ENCODE peak calls at places on chromosome 1, in four cellular contexts. One of them, this sample, is unnamed.

GRCh38 chr1:24322636-24323177 is 3.5 kb downstream of the GRHL3 start:
- DNase-seq in omental fat pad: no peak
- DNase-seq in tibial nerve: no peak
- DNase-seq in HT-29: no peak
- DNase-seq in this sample: no peak

GRCh38 chr1:30525631-30525979 is 197.8 kb downstream of the MATN1 start:
- DNase-seq in omental fat pad: no peak
- DNase-seq in HT-29: no peak
- DNase-seq in tibial nerve: no peak
- DNase-seq in this sample: no peak

GRCh38 chr1:28249879-28250295 is 9.4 kb upstream of the SESN2 start:
- DNase-seq in HT-29: no peak
- DNase-seq in omental fat pad: no peak
- DNase-seq in tibial nerve: no peak
- DNase-seq in this sample: no peak

GRCh38 chr1:209612646-209613350 is 29.3 kb downstream of the CAMK1G start:
- DNase-seq in HT-29: no peak
- DNase-seq in tibial nerve: no peak
- DNase-seq in omental fat pad: no peak
- DNase-seq in this sample: no peak

GRCh38 chr1:40939320-40940059 is 40.0 kb upstream of the CTPS1 start:
- DNase-seq in HT-29: peak; percentile 47
- DNase-seq in tibial nerve: peak; percentile 46
- DNase-seq in omental fat pad: no peak
- DNase-seq in this sample: peak; percentile 30

GRCh38 chr1:12112711-12113161 is 49.6 kb downstream of the TNFRSF8 start:
- DNase-seq in tibial nerve: no peak
- DNase-seq in HT-29: no peak
- DNase-seq in omental fat pad: no peak
- DNase-seq in this sample: no peak

GRCh38 chr1:75908717-75909152 is 23.5 kb downstream of the ASB17 start:
- DNase-seq in omental fat pad: no peak
- DNase-seq in HT-29: peak; percentile 50
- DNase-seq in tibial nerve: no peak
- DNase-seq in this sample: no peak

GRCh38 chr1:231248778-231249177 is 7.8 kb downstream of the GNPAT start:
- DNase-seq in tibial nerve: no peak
- DNase-seq in HT-29: no peak
- DNase-seq in omental fat pad: no peak
- DNase-seq in this sample: no peak

GRCh38 chr1:226608699-226609505 is 60.3 kb downstream of the STUM start:
- DNase-seq in tibial nerve: peak; percentile 55
- DNase-seq in HT-29: peak; percentile 58
- DNase-seq in omental fat pad: no peak
- DNase-seq in this sample: peak; percentile 67

GRCh38 chr1:243620096-243620495 is 229.9 kb downstream of the AKT3 start:
- DNase-seq in tibial nerve: no peak
- DNase-seq in HT-29: no peak
- DNase-seq in omental fat pad: no peak
- DNase-seq in this sample: no peak

GRCh38 chr1:10225573-10225972 is 15.2 kb downstream of the KIF1B start:
- DNase-seq in tibial nerve: no peak
- DNase-seq in HT-29: no peak
- DNase-seq in omental fat pad: no peak
- DNase-seq in this sample: no peak

GRCh38 chr1:20609541-20609940 is 20.6 kb downstream of the CDA start:
- DNase-seq in HT-29: no peak
- DNase-seq in omental fat pad: no peak
- DNase-seq in tibial nerve: no peak
- DNase-seq in this sample: no peak

GRCh38 chr1:45258059-45258650 is 51.8 kb upstream of the ZSWIM5 start:
- DNase-seq in HT-29: no peak
- DNase-seq in tibial nerve: no peak
- DNase-seq in omental fat pad: no peak
- DNase-seq in this sample: no peak

GRCh38 chr1:32774950-32775634 is 42.1 kb downstream of the YARS1 start:
- DNase-seq in HT-29: peak; percentile 14
- DNase-seq in omental fat pad: no peak
- DNase-seq in tibial nerve: no peak
- DNase-seq in this sample: no peak

GRCh38 chr1:74652711-74653131 is 20.9 kb downstream of the ERICH3 start:
- DNase-seq in HT-29: peak; percentile 89
- DNase-seq in tibial nerve: no peak
- DNase-seq in omental fat pad: no peak
- DNase-seq in this sample: no peak

GRCh38 chr1:90782046-90782445 is 64.9 kb upstream of the BARHL2 start:
- DNase-seq in omental fat pad: no peak
- DNase-seq in HT-29: no peak
- DNase-seq in tibial nerve: no peak
- DNase-seq in this sample: no peak

GRCh38 chr1:90561926-90562325 is 155.2 kb downstream of the BARHL2 start:
- DNase-seq in omental fat pad: no peak
- DNase-seq in HT-29: no peak
- DNase-seq in tibial nerve: no peak
- DNase-seq in this sample: no peak

GRCh38 chr1:244980605-244981004 is 116.3 kb upstream of the HNRNPU start:
- DNase-seq in tibial nerve: no peak
- DNase-seq in omental fat pad: no peak
- DNase-seq in HT-29: no peak
- DNase-seq in this sample: no peak

GRCh38 chr1:45348966-45349677 is 8.9 kb upstream of the MUTYH start:
- DNase-seq in omental fat pad: no peak
- DNase-seq in tibial nerve: no peak
- DNase-seq in HT-29: no peak
- DNase-seq in this sample: no peak

GRCh38 chr1:111323231-111323630 is 32.6 kb downstream of the CHIA start:
- DNase-seq in omental fat pad: no peak
- DNase-seq in tibial nerve: no peak
- DNase-seq in HT-29: no peak
- DNase-seq in this sample: no peak

GRCh38 chr1:25622526-25622925 is 5.9 kb downstream of the MAN1C1 start:
- DNase-seq in tibial nerve: no peak
- DNase-seq in HT-29: no peak
- DNase-seq in omental fat pad: no peak
- DNase-seq in this sample: no peak

GRCh38 chr1:117600325-117600916 is 5.4 kb upstream of the TENT5C start:
- DNase-seq in omental fat pad: no peak
- DNase-seq in HT-29: no peak
- DNase-seq in tibial nerve: no peak
- DNase-seq in this sample: no peak

GRCh38 chr1:103274886-103275285 is 166.6 kb upstream of the COL11A1 start:
- DNase-seq in HT-29: no peak
- DNase-seq in omental fat pad: no peak
- DNase-seq in tibial nerve: no peak
- DNase-seq in this sample: no peak

GRCh38 chr1:10253755-10254154 is 43.4 kb downstream of the KIF1B start:
- DNase-seq in tibial nerve: peak; percentile 31
- DNase-seq in HT-29: peak; percentile 75
- DNase-seq in omental fat pad: no peak
- DNase-seq in this sample: peak; percentile 41

GRCh38 chr1:119871881-119872280 is 24.4 kb downstream of the ADAM30 start:
- DNase-seq in HT-29: no peak
- DNase-seq in tibial nerve: no peak
- DNase-seq in omental fat pad: no peak
- DNase-seq in this sample: no peak

GRCh38 chr1:222062640-222063039 is 320.8 kb upstream of the DUSP10 start:
- DNase-seq in omental fat pad: no peak
- DNase-seq in tibial nerve: no peak
- DNase-seq in HT-29: no peak
- DNase-seq in this sample: no peak

GRCh38 chr1:78304766-78305165 is 186.0 kb upstream of the PTGFR start:
- DNase-seq in HT-29: no peak
- DNase-seq in omental fat pad: no peak
- DNase-seq in tibial nerve: no peak
- DNase-seq in this sample: no peak

GRCh38 chr1:83033682-83034081 is 965.2 kb downstream of the TTLL7 start:
- DNase-seq in omental fat pad: no peak
- DNase-seq in HT-29: no peak
- DNase-seq in tibial nerve: no peak
- DNase-seq in this sample: no peak

GRCh38 chr1:67120855-67121619 is 13.7 kb downstream of the C1orf141 start:
- DNase-seq in HT-29: no peak
- DNase-seq in tibial nerve: no peak
- DNase-seq in omental fat pad: no peak
- DNase-seq in this sample: no peak

GRCh38 chr1:182575540-182576149 is 13.4 kb downstream of the RNASEL start:
- DNase-seq in HT-29: peak; percentile 57
- DNase-seq in omental fat pad: no peak
- DNase-seq in tibial nerve: no peak
- DNase-seq in this sample: no peak

GRCh38 chr1:32249831-32250525 is 1.1 kb upstream of the LCK start:
- DNase-seq in tibial nerve: peak; percentile 31
- DNase-seq in HT-29: no peak
- DNase-seq in omental fat pad: no peak
- DNase-seq in this sample: peak; percentile 87

GRCh38 chr1:97314685-97315084 is 593.1 kb downstream of the PTBP2 start:
- DNase-seq in tibial nerve: no peak
- DNase-seq in HT-29: no peak
- DNase-seq in omental fat pad: no peak
- DNase-seq in this sample: no peak

GRCh38 chr1:154352581-154353459 is 27.5 kb downstream of the ATP8B2 start:
- DNase-seq in omental fat pad: no peak
- DNase-seq in HT-29: peak; percentile 27
- DNase-seq in tibial nerve: peak; percentile 36
- DNase-seq in this sample: peak; percentile 54

GRCh38 chr1:185645201-185645640 is 89.0 kb upstream of the HMCN1 start:
- DNase-seq in tibial nerve: no peak
- DNase-seq in HT-29: peak; percentile 29
- DNase-seq in omental fat pad: no peak
- DNase-seq in this sample: no peak

GRCh38 chr1:165633624-165634023 is 2.6 kb downstream of the MGST3 start:
- DNase-seq in HT-29: no peak
- DNase-seq in omental fat pad: no peak
- DNase-seq in tibial nerve: no peak
- DNase-seq in this sample: no peak